ENCODE peak calls at places on chromosomes 12 and 14, in seven cellular contexts. L, R, E, B, Z, W and G are unnamed samples.

GRCh38 chr14:68285421-68286179 is 466.0 kb downstream of the RAD51B start:
- DNase-seq in W (peak; percentile 22), L (peak; percentile 44), E (peak; percentile 14), R (peak; percentile 21), B (no peak), Z (peak; percentile 37), G (peak; percentile 58)

GRCh38 chr14:72745546-72745945 is 148.4 kb downstream of the DPF3 start:
- DNase-seq in R (no peak), L (no peak), Z (no peak), W (no peak), E (peak; percentile 91), B (no peak), G (no peak)

GRCh38 chr14:69226178-69226577 is 33.8 kb upstream of the GALNT16 start:
- DNase-seq in W (no peak), B (no peak), L (no peak), E (peak; percentile 39), Z (no peak), R (no peak), G (no peak)

GRCh38 chr12:116324684-116325664 is 47.5 kb upstream of the MED13L start:
- DNase-seq in Z (no peak), W (no peak), R (no peak), B (no peak), L (no peak), E (no peak), G (peak; percentile 23)

GRCh38 chr14:103121846-103122577 is 1.2 kb upstream of the TNFAIP2 start:
- DNase-seq in B (peak; percentile 86), Z (no peak), R (no peak), L (peak; percentile 93), W (no peak), E (peak; percentile 80), G (no peak)

GRCh38 chr14:36069535-36069900 is 107.0 kb downstream of the PTCSC3 start:
- DNase-seq in R (no peak), B (no peak), E (peak; percentile 55), Z (no peak), W (no peak), L (peak; percentile 47), G (peak; percentile 22)

GRCh38 chr14:100692859-100693558 is 33.7 kb upstream of the DLK1 start:
- DNase-seq in R (no peak), E (peak; percentile 96), Z (no peak), W (no peak), B (no peak), L (no peak), G (no peak)

GRCh38 chr14:32201816-32202467 is at the start of gene RNU6-7:
- DNase-seq in B (peak; percentile 72), W (no peak), L (peak; percentile 48), Z (no peak), R (peak; percentile 1), E (peak; percentile 32), G (peak; percentile 67)

GRCh38 chr14:34436118-34436905 is 25.7 kb downstream of the SPTSSA start:
- DNase-seq in Z (no peak), B (no peak), R (no peak), E (peak; percentile 80), L (no peak), W (no peak), G (no peak)

DNA sequence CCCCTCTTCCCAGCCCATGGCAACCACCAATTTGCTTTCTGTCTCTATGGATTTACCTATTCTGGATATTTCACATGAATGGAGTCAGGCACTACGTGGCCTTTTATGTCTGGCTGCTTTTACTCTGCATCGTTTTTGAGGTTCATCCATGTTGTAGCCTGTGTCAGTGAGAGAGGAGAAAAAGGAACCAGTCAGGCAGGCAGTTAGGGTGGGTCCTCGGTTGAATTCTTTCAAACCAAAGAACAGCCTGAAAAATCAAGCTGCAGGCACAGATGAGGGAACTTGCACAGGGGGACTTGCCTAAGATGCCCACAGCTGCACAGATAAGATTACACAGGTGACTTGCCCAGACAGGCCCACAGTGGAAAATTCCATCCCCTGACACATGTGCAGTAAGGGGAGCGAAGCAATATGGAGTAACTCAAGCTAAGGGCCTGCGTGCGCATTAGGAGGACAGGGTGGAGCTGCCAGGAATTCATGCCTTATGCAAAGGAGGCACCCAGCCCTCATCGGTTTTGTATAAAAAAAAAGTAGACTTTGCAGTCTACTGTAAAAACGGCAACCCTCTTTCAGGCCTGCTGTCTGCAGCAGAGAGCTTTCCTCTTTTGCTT is 152.4 kb upstream of the RFLNA start:
- DNase-seq in B (no peak), E (no peak), R (no peak), W (no peak), L (no peak), Z (no peak), G (no peak)
- H3K9me3 ChIP-seq in B (no peaks in the 10 kb centered on the region), E (no peaks in the 10 kb centered on the region), R (no peaks in the 10 kb centered on the region), W (no peaks in the 10 kb centered on the region), L (peaks cover 6% of the 10 kb centered on the region), Z (no peaks in the 10 kb centered on the region), G (no peaks in the 10 kb centered on the region)

DNA sequence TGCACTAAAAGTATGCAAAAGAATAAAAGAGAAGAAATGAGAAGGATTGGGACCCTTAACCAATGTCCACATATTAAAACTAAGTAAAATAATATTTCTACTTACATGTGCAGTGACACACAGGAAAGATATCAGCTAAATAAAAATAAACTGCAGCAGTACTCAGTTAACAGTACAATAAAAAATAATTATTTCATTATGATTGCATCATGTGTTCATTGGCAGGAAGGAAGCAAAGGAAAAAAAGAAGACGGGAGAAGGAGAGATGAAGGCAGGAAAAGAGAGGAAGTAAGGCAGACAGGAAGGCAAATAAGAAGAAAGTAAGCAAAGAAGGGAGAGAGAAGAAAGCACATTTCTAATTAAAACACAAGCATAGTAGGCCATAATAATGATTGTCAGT is 33.0 kb downstream of the RASSF9 start:
- DNase-seq in W (no peak), B (no peak), R (no peak), E (peak; percentile 9), Z (no peak), L (no peak), G (no peak)
- H3K9me3 ChIP-seq in W (no peaks in the 10 kb centered on the region), B (no peaks in the 10 kb centered on the region), R (no peaks in the 10 kb centered on the region), E (no peaks in the 10 kb centered on the region), Z (no peaks in the 10 kb centered on the region), L (no peaks in the 10 kb centered on the region), G (no peaks in the 10 kb centered on the region)

DNA sequence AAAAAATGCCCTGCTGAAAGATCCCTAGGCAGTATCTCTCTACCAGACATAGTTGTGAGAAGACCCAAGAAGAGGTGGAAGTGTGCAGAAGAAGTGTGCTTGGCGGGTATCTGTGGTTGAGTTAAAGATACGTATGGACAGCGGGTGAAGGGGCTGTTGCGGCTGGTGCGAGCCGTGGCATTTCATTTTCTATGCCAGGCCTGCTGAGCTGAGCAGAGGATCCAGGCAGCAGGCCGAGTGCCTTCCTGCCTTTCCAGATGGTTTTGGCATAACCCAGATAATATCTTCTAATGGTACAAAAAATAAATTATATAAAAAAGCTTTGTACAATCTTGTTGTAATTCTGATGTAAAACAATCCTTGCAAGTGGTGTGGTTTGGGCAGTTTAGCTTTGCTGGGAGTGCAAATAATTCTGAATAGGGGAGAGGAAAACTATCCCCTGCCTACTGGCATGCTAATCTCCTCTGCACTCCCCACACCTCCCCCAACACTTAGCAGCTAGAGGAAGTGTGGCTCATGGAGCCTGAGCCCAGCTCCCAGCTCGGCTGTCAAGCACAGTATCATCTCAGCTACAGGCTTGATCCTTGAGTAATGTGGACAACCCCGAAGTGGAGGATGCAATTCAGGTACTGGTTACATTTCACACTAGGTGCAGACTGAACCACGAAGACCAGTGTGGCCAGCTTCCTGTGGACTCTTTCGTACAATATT is 168.9 kb downstream of the VRK1 start:
- DNase-seq in B (no peak), W (no peak), L (no peak), R (no peak), E (no peak), Z (no peak), G (no peak)
- H3K9me3 ChIP-seq in B (no peaks in the 10 kb centered on the region), W (peaks cover 5% of the 10 kb centered on the region), L (peaks cover 4% of the 10 kb centered on the region), R (peaks cover 7% of the 10 kb centered on the region), E (no peaks in the 10 kb centered on the region), Z (peaks cover 4% of the 10 kb centered on the region), G (peaks cover 2% of the 10 kb centered on the region)

GRCh38 chr12:34335819-34336262 is 313.5 kb downstream of the ALG10 start:
- DNase-seq in R (no peak), W (no peak), E (no peak), Z (no peak), B (no peak), L (no peak), G (no peak)
- H3K9me3 ChIP-seq in R (no peaks in the 10 kb centered on the region), W (no peaks in the 10 kb centered on the region), E (no peaks in the 10 kb centered on the region), Z (no peaks in the 10 kb centered on the region), B (no peaks in the 10 kb centered on the region), L (peaks cover 12% of the 10 kb centered on the region), G (no peaks in the 10 kb centered on the region)

GRCh38 chr12:75960086-75960910 is 71.3 kb downstream of the PHLDA1 start:
- DNase-seq in R (no peak), Z (no peak), W (no peak), L (no peak), B (no peak), E (no peak), G (no peak)

GRCh38 chr12:75959506-75959905 is 72.1 kb downstream of the PHLDA1 start:
- DNase-seq in W (no peak), Z (no peak), E (peak; percentile 48), R (no peak), L (no peak), B (no peak), G (no peak)

GRCh38 chr12:75960954-75961661 is 70.5 kb downstream of the PHLDA1 start:
- DNase-seq in Z (no peak), W (no peak), B (no peak), L (no peak), R (no peak), E (no peak), G (no peak)

GRCh38 chr12:75961878-75962277 is 69.7 kb downstream of the PHLDA1 start:
- DNase-seq in L (no peak), E (no peak), B (no peak), R (no peak), Z (no peak), W (no peak), G (no peak)

DNA sequence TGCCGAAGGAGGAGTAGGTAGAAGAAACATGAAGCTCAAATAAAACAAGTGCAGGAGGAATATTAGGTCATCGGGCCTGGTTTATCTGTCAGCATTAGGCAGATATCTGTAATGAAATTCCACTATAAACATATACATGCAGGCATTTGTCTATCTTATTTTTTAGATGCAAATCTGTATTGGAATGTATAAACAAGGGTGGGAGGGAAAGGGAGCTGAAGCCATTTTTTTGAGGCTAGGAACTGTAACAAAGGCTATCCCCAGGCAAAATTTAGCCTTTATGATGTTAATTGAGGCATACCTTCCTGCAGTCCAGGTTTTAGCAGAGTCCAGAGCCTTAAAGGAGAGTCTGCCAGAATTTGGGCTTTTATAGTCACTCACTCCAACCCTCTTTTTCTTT is 72.5 kb downstream of the PHLDA1 start:
- DNase-seq in B (no peak), R (no peak), W (no peak), E (no peak), L (no peak), Z (no peak), G (no peak)
- H3K9me3 ChIP-seq in B (no peaks in the 10 kb centered on the region), R (no peaks in the 10 kb centered on the region), W (no peaks in the 10 kb centered on the region), E (no peaks in the 10 kb centered on the region), L (no peaks in the 10 kb centered on the region), Z (no peaks in the 10 kb centered on the region), G (no peaks in the 10 kb centered on the region)

DNA sequence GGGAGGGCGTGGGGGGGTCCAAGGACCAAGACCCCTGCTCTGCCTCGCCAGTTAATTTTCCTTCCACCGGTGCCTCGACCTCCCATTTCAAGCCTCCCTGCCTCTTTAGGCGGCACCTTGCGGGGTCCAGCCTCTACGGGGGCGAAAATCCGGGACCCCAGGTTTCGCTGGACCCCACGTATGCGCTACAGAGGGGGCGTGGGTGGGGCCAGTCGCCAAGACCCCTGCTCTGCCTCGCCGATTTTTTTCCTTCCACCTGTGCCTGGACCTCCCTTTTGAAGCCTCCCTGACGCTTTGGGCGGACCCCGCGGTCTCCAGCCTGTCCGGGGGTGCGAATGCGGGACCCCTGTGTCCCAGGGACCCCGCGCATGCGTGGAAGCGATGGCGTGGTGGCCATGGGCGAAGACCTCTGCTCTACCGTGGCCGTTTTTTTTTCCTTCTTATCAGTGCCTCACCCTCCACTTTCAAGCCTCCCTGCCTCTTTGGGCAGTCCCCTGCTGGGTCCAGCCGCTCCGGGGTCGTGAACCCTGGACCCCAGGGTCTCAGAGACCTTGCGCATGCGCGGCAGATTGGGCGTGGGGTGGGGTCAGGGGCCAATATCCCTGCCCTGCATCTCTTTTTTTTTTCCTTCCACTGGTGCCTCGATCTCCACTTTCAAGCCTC is 324.2 kb downstream of the ALG10 start:
- DNase-seq in L (no peak), E (no peak), B (no peak), R (no peak), Z (no peak), W (no peak), G (no peak)
- H3K9me3 ChIP-seq in L (no peaks in the 10 kb centered on the region), E (no peaks in the 10 kb centered on the region), B (peaks cover 8% of the 10 kb centered on the region), R (no peaks in the 10 kb centered on the region), Z (peaks cover 2% of the 10 kb centered on the region), W (no peaks in the 10 kb centered on the region), G (no peaks in the 10 kb centered on the region)